ENCODE peak calls at places on chromosome 10, in five cellular contexts. C is psoas muscle; M is islet precursor cell; E is heart right ventricle; L is activated CD8-positive, alpha-beta memory T cell treated with anti-CD3 and anti-CD28 coated beads for 24 hours. D is an unnamed sample.

GRCh38 chr10:80529604-80530003 is 8.1 kb upstream of the SH2D4B start:
- DNase-seq in C (no peak), M (no peak), E (peak), L (peak), D (no peak)

GRCh38 chr10:32141018-32141807 is 85.0 kb upstream of the KIF5B start:
- DNase-seq in C (no peak), M (no peak), E (peak), L (no peak), D (no peak)

GRCh38 chr10:14971867-14972448 is 12.8 kb downstream of the MEIG1 start:
- DNase-seq in C (peak), M (peak), E (no peak), L (peak), D (peak)

GRCh38 chr10:93384006-93384405 is 98.1 kb downstream of the MYOF start:
- DNase-seq in C (no peak), M (peak), E (no peak), L (no peak), D (no peak)

GRCh38 chr10:125584954-125585353 is 98.0 kb downstream of the TEX36 start:
- DNase-seq in C (no peak), M (peak), E (no peak), L (no peak), D (no peak)

GRCh38 chr10:87864497-87865059 is 1.2 kb downstream of the PTEN start:
- DNase-seq in C (no peak), M (no peak), E (no peak), L (no peak), D (no peak)

GRCh38 chr10:68897336-68897741 is 3.8 kb upstream of the DDX50 start:
- DNase-seq in C (no peak), M (peak), E (peak), L (no peak), D (peak)

GRCh38 chr10:67664936-67665335 is 31.1 kb downstream of the CTNNA3 start:
- DNase-seq in C (no peak), M (no peak), E (no peak), L (no peak), D (no peak)

GRCh38 chr10:68043030-68043429 is 32.1 kb downstream of the HERC4 start:
- DNase-seq in C (no peak), M (no peak), E (no peak), L (no peak), D (no peak)

GRCh38 chr10:87752571-87752970 is 65.5 kb downstream of the ATAD1 start:
- DNase-seq in C (no peak), M (no peak), E (no peak), L (no peak), D (no peak)

GRCh38 chr10:37095822-37096593 is 29.4 kb upstream of the ANKRD30A start:
- DNase-seq in C (no peak), M (no peak), E (no peak), L (no peak), D (no peak)

GRCh38 chr10:54463644-54464043 is 337.4 kb downstream of the PCDH15 start:
- DNase-seq in C (no peak), M (no peak), E (no peak), L (no peak), D (no peak)

GRCh38 chr10:85319150-85319549 is 990.8 kb downstream of the CCSER2 start:
- DNase-seq in C (no peak), M (peak), E (no peak), L (no peak), D (peak)

GRCh38 chr10:97532935-97533671 is 34.4 kb downstream of the UBTD1 start:
- DNase-seq in C (no peak), M (no peak), E (no peak), L (no peak), D (no peak)

GRCh38 chr10:70584366-70584765 is 18.2 kb downstream of the PRF1 start:
- DNase-seq in C (no peak), M (no peak), E (no peak), L (no peak), D (no peak)

GRCh38 chr10:30188101-30188500 is 128.7 kb upstream of the JCAD start:
- DNase-seq in C (no peak), M (no peak), E (peak), L (no peak), D (no peak)

GRCh38 chr10:3786295-3786981 is 1.4 kb upstream of the KLF6 start:
- DNase-seq in C (peak), M (peak), E (peak), L (peak), D (peak)

GRCh38 chr10:86100581-86101061 is 266.0 kb downstream of the GRID1 start:
- DNase-seq in C (no peak), M (peak), E (no peak), L (no peak), D (no peak)

GRCh38 chr10:89593043-89593442 is 52.0 kb downstream of the PANK1 start:
- DNase-seq in C (no peak), M (no peak), E (no peak), L (no peak), D (no peak)

GRCh38 chr10:3757638-3758490 is 27.1 kb downstream of the KLF6 start:
- DNase-seq in C (no peak), M (peak), E (no peak), L (peak), D (no peak)

GRCh38 chr10:3867454-3868273 is 82.7 kb upstream of the KLF6 start:
- DNase-seq in C (no peak), M (peak), E (no peak), L (no peak), D (no peak)

GRCh38 chr10:77371848-77372247 is 265.8 kb downstream of the KCNMA1 start:
- DNase-seq in C (no peak), M (no peak), E (no peak), L (no peak), D (no peak)

GRCh38 chr10:55180357-55180756 is 379.3 kb upstream of the PCDH15 start:
- DNase-seq in C (no peak), M (no peak), E (no peak), L (no peak), D (no peak)

GRCh38 chr10:102240467-102241036 is 760 bp downstream of the PITX3 start:
- DNase-seq in C (peak), M (no peak), E (no peak), L (no peak), D (peak)

GRCh38 chr10:15748137-15748536 is 28.4 kb upstream of the ITGA8 start:
- DNase-seq in C (no peak), M (no peak), E (no peak), L (no peak), D (no peak)

GRCh38 chr10:73168486-73168844 is 546 bp downstream of the FAM149B1 start:
- DNase-seq in C (no peak), M (no peak), E (no peak), L (no peak), D (no peak)

GRCh38 chr10:61750943-61751471 is 88.3 kb downstream of the CABCOCO1 start:
- DNase-seq in C (peak), M (peak), E (peak), L (peak), D (peak)

D was measured in adrenal gland.